ENCODE peak calls at places on chromosome 11, in five cellular contexts. One of them, this sample, is unnamed.

GRCh38 chr11:9017773-9018172 is 14.0 kb upstream of the NRIP3 start:
- DNase-seq in HepG2: no peak
- DNase-seq in A549: no peak
- DNase-seq in GM12878: no peak
- DNase-seq in HCT116: no peak
- DNase-seq in this sample: no peak

GRCh38 chr11:70141490-70142014 is 61.5 kb upstream of the FADD start:
- DNase-seq in HepG2: no peak
- DNase-seq in A549: no peak
- DNase-seq in GM12878: no peak
- DNase-seq in HCT116: no peak
- DNase-seq in this sample: no peak

GRCh38 chr11:101034076-101034475 is 95.5 kb downstream of the PGR start:
- DNase-seq in HepG2: no peak
- DNase-seq in A549: no peak
- DNase-seq in GM12878: no peak
- DNase-seq in HCT116: no peak
- DNase-seq in this sample: no peak

GRCh38 chr11:15816270-15816871 is 540.0 kb downstream of the SOX6 start:
- DNase-seq in HepG2: no peak
- DNase-seq in A549: no peak
- DNase-seq in GM12878: no peak
- DNase-seq in HCT116: no peak
- DNase-seq in this sample: no peak

GRCh38 chr11:7965386-7965785 is at the start of gene NLRP10:
- DNase-seq in HepG2: no peak
- DNase-seq in A549: no peak
- DNase-seq in GM12878: no peak
- DNase-seq in HCT116: no peak
- DNase-seq in this sample: no peak

GRCh38 chr11:86068138-86068861 is 584 bp downstream of the PICALM start:
- DNase-seq in HepG2: peak
- DNase-seq in A549: peak
- DNase-seq in GM12878: no peak
- DNase-seq in HCT116: no peak
- DNase-seq in this sample: peak

GRCh38 chr11:61028135-61028729 is 56.8 kb downstream of the CD6 start:
- DNase-seq in HepG2: no peak
- DNase-seq in A549: no peak
- DNase-seq in GM12878: peak
- DNase-seq in HCT116: no peak
- DNase-seq in this sample: no peak

GRCh38 chr11:88535916-88536547 is 198.5 kb upstream of the CTSC start:
- DNase-seq in HepG2: peak
- DNase-seq in A549: peak
- DNase-seq in GM12878: no peak
- DNase-seq in HCT116: peak
- DNase-seq in this sample: no peak

GRCh38 chr11:65251476-65251875 is 10.3 kb upstream of the POLA2 start:
- DNase-seq in HepG2: no peak
- DNase-seq in A549: no peak
- DNase-seq in GM12878: no peak
- DNase-seq in HCT116: no peak
- DNase-seq in this sample: no peak

GRCh38 chr11:1310315-1310687 is 869 bp upstream of the TOLLIP start:
- DNase-seq in HepG2: no peak
- DNase-seq in A549: no peak
- DNase-seq in GM12878: no peak
- DNase-seq in HCT116: no peak
- DNase-seq in this sample: no peak

GRCh38 chr11:57476223-57476882 is 16.0 kb downstream of the RTN4RL2 start:
- DNase-seq in HepG2: no peak
- DNase-seq in A549: no peak
- DNase-seq in GM12878: no peak
- DNase-seq in HCT116: no peak
- DNase-seq in this sample: no peak

DNA sequence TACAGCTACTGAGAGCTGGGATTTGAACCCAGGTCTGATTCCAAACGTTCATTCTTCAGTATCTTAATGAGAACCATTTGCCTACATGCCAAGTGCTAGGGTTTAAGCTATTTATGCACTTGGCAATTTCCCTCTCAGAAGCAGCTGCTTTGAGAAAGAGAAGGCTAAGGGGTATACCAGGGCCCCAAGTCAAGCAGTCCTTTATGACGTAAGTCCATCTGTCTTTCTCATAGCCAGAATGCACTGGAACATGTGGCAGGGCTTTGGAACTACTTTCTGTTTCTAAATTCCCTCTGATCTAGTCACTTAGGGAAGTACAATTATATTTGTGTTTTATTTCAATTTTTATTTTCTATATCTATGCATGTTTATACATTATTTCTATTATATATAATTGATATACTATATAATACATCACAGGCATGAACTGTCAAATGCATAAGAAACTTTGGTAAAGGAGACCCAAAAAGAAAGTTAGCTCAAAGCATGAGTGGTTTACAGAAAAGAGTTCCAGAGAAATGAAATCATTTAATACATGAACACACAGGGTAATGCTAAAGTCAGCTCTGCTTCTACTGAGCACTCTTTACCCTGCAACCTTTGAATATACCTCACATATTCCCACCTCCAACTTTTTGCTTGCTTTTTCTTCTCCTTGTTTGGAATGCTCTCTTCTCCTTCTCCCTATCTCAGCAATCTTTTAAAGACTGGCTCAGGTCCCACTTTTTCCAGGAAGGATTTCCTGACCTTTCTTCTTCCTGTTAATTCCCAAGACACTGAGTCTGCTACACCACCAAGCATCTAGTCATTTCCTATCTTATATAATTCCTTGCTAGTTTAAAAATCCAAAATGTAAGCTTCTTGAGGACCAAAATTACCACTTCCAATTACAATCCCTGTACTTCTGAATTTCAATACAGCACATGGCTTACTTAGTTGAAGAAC is 80.5 kb upstream of the GDPD4 start:
- DNase-seq in HepG2: no peak
- DNase-seq in A549: no peak
- DNase-seq in GM12878: no peak
- DNase-seq in HCT116: no peak
- DNase-seq in this sample: no peak
- TF ChIP-seq CEBPB in HepG2: no peak
- TF ChIP-seq CEBPB in A549: no peak
- TF ChIP-seq CEBPB in GM12878: no peak
- TF ChIP-seq CEBPB in HCT116: no peak
- TF ChIP-seq CEBPB in this sample: no peak

GRCh38 chr11:128397362-128397761 is 190.0 kb downstream of the ETS1 start:
- DNase-seq in HepG2: no peak
- DNase-seq in A549: no peak
- DNase-seq in GM12878: no peak
- DNase-seq in HCT116: no peak
- DNase-seq in this sample: no peak

GRCh38 chr11:128391809-128392208 is 195.5 kb downstream of the ETS1 start:
- DNase-seq in HepG2: no peak
- DNase-seq in A549: no peak
- DNase-seq in GM12878: no peak
- DNase-seq in HCT116: no peak
- DNase-seq in this sample: no peak

GRCh38 chr11:128398517-128399152 is 188.7 kb downstream of the ETS1 start:
- DNase-seq in HepG2: no peak
- DNase-seq in A549: no peak
- DNase-seq in GM12878: no peak
- DNase-seq in HCT116: no peak
- DNase-seq in this sample: no peak

GRCh38 chr11:128392259-128392658 is 195.1 kb downstream of the ETS1 start:
- DNase-seq in HepG2: no peak
- DNase-seq in A549: no peak
- DNase-seq in GM12878: no peak
- DNase-seq in HCT116: no peak
- DNase-seq in this sample: no peak

GRCh38 chr11:128394436-128395089 is 192.8 kb downstream of the ETS1 start:
- DNase-seq in HepG2: no peak
- DNase-seq in A549: no peak
- DNase-seq in GM12878: no peak
- DNase-seq in HCT116: no peak
- DNase-seq in this sample: no peak
- TF ChIP-seq CEBPB in HepG2: no peak
- TF ChIP-seq CEBPB in A549: no peak
- TF ChIP-seq CEBPB in GM12878: no peak
- TF ChIP-seq CEBPB in HCT116: no peak
- TF ChIP-seq CEBPB in this sample: no peak

GRCh38 chr11:126526471-126526870 is 171.0 kb downstream of the ST3GAL4 start:
- DNase-seq in HepG2: no peak
- DNase-seq in A549: no peak
- DNase-seq in GM12878: no peak
- DNase-seq in HCT116: no peak
- DNase-seq in this sample: no peak
- TF ChIP-seq CEBPB in HepG2: no peak
- TF ChIP-seq CEBPB in A549: no peak
- TF ChIP-seq CEBPB in GM12878: no peak
- TF ChIP-seq CEBPB in HCT116: no peak
- TF ChIP-seq CEBPB in this sample: no peak

GRCh38 chr11:73156114-73156513 is 14.0 kb upstream of the FCHSD2 start:
- DNase-seq in HepG2: no peak
- DNase-seq in A549: no peak
- DNase-seq in GM12878: no peak
- DNase-seq in HCT116: no peak
- DNase-seq in this sample: no peak

GRCh38 chr11:73156686-73157085 is 14.6 kb upstream of the FCHSD2 start:
- DNase-seq in HepG2: no peak
- DNase-seq in A549: no peak
- DNase-seq in GM12878: no peak
- DNase-seq in HCT116: no peak
- DNase-seq in this sample: no peak

GRCh38 chr11:73159297-73159696 is 17.2 kb upstream of the FCHSD2 start:
- DNase-seq in HepG2: no peak
- DNase-seq in A549: no peak
- DNase-seq in GM12878: no peak
- DNase-seq in HCT116: no peak
- DNase-seq in this sample: no peak

GRCh38 chr11:73158356-73159051 is 16.4 kb upstream of the FCHSD2 start:
- DNase-seq in HepG2: peak
- DNase-seq in A549: no peak
- DNase-seq in GM12878: no peak
- DNase-seq in HCT116: no peak
- DNase-seq in this sample: no peak

DNA sequence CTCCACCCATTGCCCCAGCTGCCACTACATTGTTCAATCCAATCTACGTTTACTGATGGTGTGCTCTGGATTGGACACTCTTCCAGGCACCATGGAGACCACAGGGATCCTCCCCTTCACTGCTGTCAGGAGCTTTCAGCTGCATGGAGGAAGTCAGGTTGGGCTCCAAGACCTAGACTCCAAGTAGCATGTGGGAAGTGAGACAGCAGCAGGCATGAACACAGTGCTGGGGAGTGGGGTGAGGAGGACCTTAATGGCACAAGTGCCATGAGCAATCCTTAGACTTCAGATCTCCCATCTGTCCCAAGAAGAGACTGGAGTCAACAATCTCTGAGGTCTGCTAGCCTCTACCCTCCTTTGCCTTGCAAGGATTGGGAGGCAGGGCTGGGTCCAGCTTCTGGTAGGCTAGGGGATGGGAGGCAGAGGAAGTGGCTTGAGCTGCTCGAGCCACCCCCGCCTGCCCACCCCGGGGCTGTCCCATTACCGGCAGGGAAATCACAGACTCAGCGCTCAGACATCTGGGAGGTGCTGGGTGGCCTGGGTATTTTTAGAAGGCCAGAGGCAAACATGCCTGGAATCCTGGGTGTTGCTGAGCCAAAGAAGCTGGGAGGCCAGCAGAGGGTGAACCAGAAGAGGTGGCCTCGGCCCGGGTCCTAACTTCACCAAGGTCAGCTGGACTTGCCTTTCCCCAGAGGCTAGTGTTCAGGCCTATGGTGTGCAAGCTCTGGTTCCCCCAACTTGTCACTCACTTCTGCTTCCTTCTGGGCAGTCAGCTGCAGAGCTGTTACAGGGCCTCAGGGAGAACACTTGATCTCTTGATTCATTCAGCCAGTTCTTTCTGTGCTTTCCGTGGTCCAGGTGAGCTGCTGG is 15.3 kb upstream of the FCHSD2 start:
- DNase-seq in HepG2: peak
- DNase-seq in A549: no peak
- DNase-seq in GM12878: no peak
- DNase-seq in HCT116: no peak
- DNase-seq in this sample: no peak
- TF ChIP-seq CEBPB in HepG2: no peak
- TF ChIP-seq CEBPB in A549: no peak
- TF ChIP-seq CEBPB in GM12878: no peak
- TF ChIP-seq CEBPB in HCT116: no peak
- TF ChIP-seq CEBPB in this sample: no peak

DNA sequence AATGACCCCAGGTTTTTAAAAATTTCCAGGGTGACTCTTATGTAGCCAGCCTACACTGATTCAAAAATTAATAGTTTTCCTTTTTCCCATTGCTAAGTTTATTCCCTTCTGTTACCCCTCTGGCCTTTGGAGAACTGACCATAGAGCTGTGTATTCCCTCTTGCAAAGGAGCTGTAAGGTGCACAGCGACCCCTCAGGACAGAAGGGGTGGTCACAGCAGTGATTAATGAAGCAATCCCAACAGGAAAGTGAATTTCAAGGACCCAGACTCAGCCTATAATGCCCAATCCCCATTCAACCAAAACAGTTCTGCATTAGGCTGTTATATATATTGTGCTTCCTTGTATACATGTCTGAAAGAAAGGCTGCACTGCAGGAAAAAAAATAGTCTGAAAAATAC is 147.1 kb downstream of the WT1 start:
- DNase-seq in HepG2: no peak
- DNase-seq in A549: peak
- DNase-seq in GM12878: no peak
- DNase-seq in HCT116: no peak
- DNase-seq in this sample: peak
- TF ChIP-seq CEBPB in HepG2: no peak
- TF ChIP-seq CEBPB in A549: no peak
- TF ChIP-seq CEBPB in GM12878: no peak
- TF ChIP-seq CEBPB in HCT116: no peak
- TF ChIP-seq CEBPB in this sample: no peak

GRCh38 chr11:19435306-19435989 is 194.7 kb upstream of the E2F8 start:
- DNase-seq in HepG2: no peak
- DNase-seq in A549: no peak
- DNase-seq in GM12878: no peak
- DNase-seq in HCT116: no peak
- DNase-seq in this sample: no peak

GRCh38 chr11:19433791-19434190 is 193.0 kb upstream of the E2F8 start:
- DNase-seq in HepG2: no peak
- DNase-seq in A549: no peak
- DNase-seq in GM12878: no peak
- DNase-seq in HCT116: no peak
- DNase-seq in this sample: no peak

GRCh38 chr11:19432370-19433163 is 191.8 kb upstream of the E2F8 start:
- DNase-seq in HepG2: no peak
- DNase-seq in A549: no peak
- DNase-seq in GM12878: peak
- DNase-seq in HCT116: no peak
- DNase-seq in this sample: no peak

GRCh38 chr11:19431059-19431398 is 190.3 kb upstream of the E2F8 start:
- DNase-seq in HepG2: no peak
- DNase-seq in A549: no peak
- DNase-seq in GM12878: no peak
- DNase-seq in HCT116: no peak
- DNase-seq in this sample: no peak

GRCh38 chr11:19433367-19433766 is 192.6 kb upstream of the E2F8 start:
- DNase-seq in HepG2: no peak
- DNase-seq in A549: no peak
- DNase-seq in GM12878: peak
- DNase-seq in HCT116: no peak
- DNase-seq in this sample: no peak
- TF ChIP-seq CEBPB in HepG2: no peak
- TF ChIP-seq CEBPB in A549: no peak
- TF ChIP-seq CEBPB in GM12878: no peak
- TF ChIP-seq CEBPB in HCT116: no peak
- TF ChIP-seq CEBPB in this sample: no peak